ENCODE peak calls at places on chromosome 16, in four cellular contexts. One of them, this sample, is unnamed.

GRCh38 chr16:21727344-21727743 is 63.6 kb downstream of the OTOA start:
- DNase-seq in PC-3: no peak
- DNase-seq in mammary epithelial cell: no peak
- DNase-seq in fibroblast of lung: no peak
- DNase-seq in this sample: no peak

GRCh38 chr16:69477546-69477945 is 53.1 kb downstream of the CYB5B start:
- DNase-seq in PC-3: no peak
- DNase-seq in mammary epithelial cell: no peak
- DNase-seq in fibroblast of lung: peak; percentile 47
- DNase-seq in this sample: peak; percentile 17

GRCh38 chr16:69691980-69692911 is 34.1 kb downstream of the NQO1 start:
- DNase-seq in fibroblast of lung: no peak
- DNase-seq in PC-3: no peak
- DNase-seq in mammary epithelial cell: peak; percentile 81
- DNase-seq in this sample: peak; percentile 79

GRCh38 chr16:81650982-81651562 is 128.0 kb upstream of the PLCG2 start:
- DNase-seq in PC-3: no peak
- DNase-seq in mammary epithelial cell: no peak
- DNase-seq in fibroblast of lung: peak; percentile 60
- DNase-seq in this sample: no peak

GRCh38 chr16:11841026-11841425 is 10.3 kb downstream of the RSL1D1 start:
- DNase-seq in mammary epithelial cell: no peak
- DNase-seq in fibroblast of lung: no peak
- DNase-seq in PC-3: no peak
- DNase-seq in this sample: no peak

GRCh38 chr16:71347146-71347545 is 11.4 kb upstream of the CALB2 start:
- DNase-seq in fibroblast of lung: no peak
- DNase-seq in PC-3: no peak
- DNase-seq in mammary epithelial cell: no peak
- DNase-seq in this sample: no peak

GRCh38 chr16:1584926-1585487 is 26.9 kb downstream of the IFT140 start:
- DNase-seq in mammary epithelial cell: no peak
- DNase-seq in fibroblast of lung: no peak
- DNase-seq in PC-3: no peak
- DNase-seq in this sample: no peak

GRCh38 chr16:10405386-10405939 is 19.6 kb downstream of the ATF7IP2 start:
- DNase-seq in mammary epithelial cell: no peak
- DNase-seq in fibroblast of lung: no peak
- DNase-seq in PC-3: no peak
- DNase-seq in this sample: no peak

GRCh38 chr16:23843143-23843542 is 7.4 kb downstream of the PRKCB start:
- DNase-seq in fibroblast of lung: no peak
- DNase-seq in PC-3: no peak
- DNase-seq in mammary epithelial cell: no peak
- DNase-seq in this sample: no peak

GRCh38 chr16:65154321-65154720 is 32.5 kb upstream of the CDH11 start:
- DNase-seq in mammary epithelial cell: no peak
- DNase-seq in fibroblast of lung: no peak
- DNase-seq in PC-3: no peak
- DNase-seq in this sample: peak; percentile 13

GRCh38 chr16:12553191-12553590 is 250.5 kb downstream of the CPPED1 start:
- DNase-seq in fibroblast of lung: no peak
- DNase-seq in PC-3: no peak
- DNase-seq in mammary epithelial cell: peak; percentile 3
- DNase-seq in this sample: no peak

GRCh38 chr16:46620265-46621005 is 744 bp downstream of the SHCBP1 start:
- DNase-seq in fibroblast of lung: no peak
- DNase-seq in mammary epithelial cell: peak; percentile 17
- DNase-seq in PC-3: peak; percentile 20
- DNase-seq in this sample: peak; percentile 63

GRCh38 chr16:69181-69580 is 3.2 kb downstream of the RHBDF1 start:
- DNase-seq in PC-3: no peak
- DNase-seq in fibroblast of lung: no peak
- DNase-seq in mammary epithelial cell: no peak
- DNase-seq in this sample: no peak

GRCh38 chr16:19432429-19432828 is 14.7 kb downstream of the TMC5 start:
- DNase-seq in fibroblast of lung: no peak
- DNase-seq in mammary epithelial cell: peak; percentile 43
- DNase-seq in PC-3: peak; percentile 48
- DNase-seq in this sample: no peak

GRCh38 chr16:89700649-89701424 is 668 bp downstream of the SPATA2L start:
- DNase-seq in mammary epithelial cell: peak; percentile 69
- DNase-seq in PC-3: peak; percentile 57
- DNase-seq in fibroblast of lung: peak; percentile 15
- DNase-seq in this sample: peak; percentile 82

GRCh38 chr16:24748242-24748641 is 18.8 kb downstream of the TNRC6A start:
- DNase-seq in PC-3: peak; percentile 80
- DNase-seq in fibroblast of lung: peak; percentile 94
- DNase-seq in mammary epithelial cell: peak; percentile 88
- DNase-seq in this sample: peak; percentile 93

GRCh38 chr16:66427036-66427446 is at the start of gene BEAN1:
- DNase-seq in PC-3: peak; percentile 17
- DNase-seq in mammary epithelial cell: no peak
- DNase-seq in fibroblast of lung: no peak
- DNase-seq in this sample: peak; percentile 62

GRCh38 chr16:88651276-88651988 is 579 bp upstream of the CYBA start:
- DNase-seq in mammary epithelial cell: no peak
- DNase-seq in fibroblast of lung: no peak
- DNase-seq in PC-3: no peak
- DNase-seq in this sample: no peak

GRCh38 chr16:72836985-72837384 is 210.9 kb downstream of the ZFHX3 start:
- DNase-seq in mammary epithelial cell: no peak
- DNase-seq in PC-3: no peak
- DNase-seq in fibroblast of lung: no peak
- DNase-seq in this sample: no peak

GRCh38 chr16:75238132-75238852 is 13.1 kb downstream of the BCAR1 start:
- DNase-seq in mammary epithelial cell: no peak
- DNase-seq in PC-3: no peak
- DNase-seq in fibroblast of lung: peak; percentile 90
- DNase-seq in this sample: peak; percentile 98

GRCh38 chr16:65743558-65743957 is 621.7 kb upstream of the CDH11 start:
- DNase-seq in fibroblast of lung: no peak
- DNase-seq in mammary epithelial cell: no peak
- DNase-seq in PC-3: no peak
- DNase-seq in this sample: no peak

DNA sequence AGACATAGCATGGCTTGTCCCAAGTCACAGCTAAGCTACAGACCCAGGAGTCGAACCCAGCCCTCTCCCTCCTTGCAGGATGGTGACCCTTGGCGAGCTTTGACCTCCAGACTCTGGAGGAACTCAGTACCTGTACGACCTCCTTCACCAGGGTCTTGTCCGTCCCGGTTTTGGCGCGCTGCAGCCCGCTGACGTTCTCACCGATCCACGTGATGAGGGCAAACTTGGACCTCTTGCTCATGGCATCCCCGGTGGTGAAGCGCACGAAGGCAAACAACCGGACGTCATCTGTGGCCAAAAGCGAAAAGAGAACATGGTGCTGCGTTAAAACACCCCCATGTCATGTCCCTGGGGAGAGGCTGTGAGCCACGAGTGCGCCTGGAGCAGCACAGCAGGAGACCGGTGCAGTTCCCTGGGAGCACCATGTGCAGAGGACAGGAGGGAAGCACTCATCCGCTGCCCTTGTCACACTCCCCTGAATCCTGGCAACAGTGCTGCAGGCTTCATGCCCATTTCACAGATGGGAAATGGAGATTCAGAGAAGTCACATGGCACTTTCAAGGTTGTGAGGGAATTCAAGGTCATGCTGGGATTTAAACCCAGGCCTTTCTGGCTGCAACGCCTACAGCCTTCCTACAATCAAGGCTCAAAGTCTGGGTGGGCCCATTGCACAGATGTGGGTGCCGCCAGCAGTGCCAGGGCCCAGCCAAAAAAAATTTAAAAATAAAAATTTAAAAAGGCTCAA is 27.7 kb downstream of the COTL1 start:
- DNase-seq in mammary epithelial cell: no peak
- DNase-seq in fibroblast of lung: no peak
- DNase-seq in PC-3: no peak
- DNase-seq in this sample: no peak
- H3K9ac ChIP-seq in mammary epithelial cell: no peak overlapping the region
- H3K9ac ChIP-seq in fibroblast of lung: no peak overlapping the region
- H3K9ac ChIP-seq in PC-3: no peak overlapping the region
- H3K9ac ChIP-seq in this sample: no peak overlapping the region

GRCh38 chr16:86520317-86521210 is 10.2 kb downstream of the FOXF1 start:
- DNase-seq in mammary epithelial cell: no peak
- DNase-seq in fibroblast of lung: no peak
- DNase-seq in PC-3: no peak
- DNase-seq in this sample: no peak
- TF ChIP-seq EZH2 in mammary epithelial cell: no peak
- TF ChIP-seq EZH2 in fibroblast of lung: no peak
- TF ChIP-seq EZH2 in PC-3: no peak
- TF ChIP-seq EZH2 in this sample: no peak

DNA sequence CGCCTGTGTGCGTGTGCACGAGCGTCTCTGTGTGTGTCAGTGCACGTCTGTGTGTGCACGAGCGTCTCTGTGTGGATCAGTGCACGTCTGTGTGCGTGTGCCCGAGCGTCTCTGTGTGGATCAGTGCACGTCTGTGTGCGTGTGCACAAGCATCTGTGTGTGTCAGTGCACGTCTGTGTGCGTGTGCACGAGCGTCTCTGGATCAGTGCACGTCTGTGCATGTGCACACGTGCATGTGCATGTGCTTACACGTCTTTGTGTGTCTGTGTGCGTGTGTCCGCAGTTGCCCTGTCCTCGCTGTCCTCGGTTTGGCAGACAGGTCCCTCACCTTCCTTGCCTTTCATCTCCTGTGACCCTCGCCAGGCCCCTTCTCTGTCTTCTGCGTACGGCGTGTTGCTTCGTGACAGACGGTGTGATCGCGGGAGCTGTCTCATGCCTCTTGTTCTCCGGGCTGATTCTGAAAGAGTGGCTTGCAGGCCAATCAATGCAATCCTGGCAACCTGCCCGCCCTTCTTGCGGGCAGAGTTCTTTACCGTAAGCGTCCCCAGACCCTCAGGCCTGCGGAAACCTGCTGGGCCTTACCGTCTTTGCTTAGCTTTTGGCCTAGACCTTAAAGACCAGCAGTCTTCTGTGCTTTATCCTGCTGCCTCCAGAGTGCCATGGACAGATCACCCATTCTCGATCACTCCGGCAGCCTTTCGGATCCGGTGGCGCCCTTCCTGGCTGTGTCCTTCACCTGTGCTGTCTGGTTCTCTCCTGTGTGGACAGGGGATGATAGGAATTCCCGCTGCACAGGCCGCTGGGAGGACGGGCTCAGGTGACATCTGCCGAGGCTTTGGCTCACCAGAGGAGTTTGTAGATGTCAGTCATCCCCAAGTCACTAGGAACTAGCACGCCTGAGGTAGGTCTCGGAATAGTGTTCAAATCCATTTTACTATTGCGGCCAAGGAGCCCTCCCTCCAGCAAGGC is 18.5 kb downstream of the MLYCD start:
- DNase-seq in PC-3: no peak
- DNase-seq in fibroblast of lung: no peak
- DNase-seq in mammary epithelial cell: no peak
- DNase-seq in this sample: no peak
- H3K4me3 ChIP-seq in PC-3: no peak overlapping the region
- H3K4me3 ChIP-seq in fibroblast of lung: no peak overlapping the region
- H3K4me3 ChIP-seq in mammary epithelial cell: no peak overlapping the region
- H3K4me3 ChIP-seq in this sample: no peak overlapping the region

DNA sequence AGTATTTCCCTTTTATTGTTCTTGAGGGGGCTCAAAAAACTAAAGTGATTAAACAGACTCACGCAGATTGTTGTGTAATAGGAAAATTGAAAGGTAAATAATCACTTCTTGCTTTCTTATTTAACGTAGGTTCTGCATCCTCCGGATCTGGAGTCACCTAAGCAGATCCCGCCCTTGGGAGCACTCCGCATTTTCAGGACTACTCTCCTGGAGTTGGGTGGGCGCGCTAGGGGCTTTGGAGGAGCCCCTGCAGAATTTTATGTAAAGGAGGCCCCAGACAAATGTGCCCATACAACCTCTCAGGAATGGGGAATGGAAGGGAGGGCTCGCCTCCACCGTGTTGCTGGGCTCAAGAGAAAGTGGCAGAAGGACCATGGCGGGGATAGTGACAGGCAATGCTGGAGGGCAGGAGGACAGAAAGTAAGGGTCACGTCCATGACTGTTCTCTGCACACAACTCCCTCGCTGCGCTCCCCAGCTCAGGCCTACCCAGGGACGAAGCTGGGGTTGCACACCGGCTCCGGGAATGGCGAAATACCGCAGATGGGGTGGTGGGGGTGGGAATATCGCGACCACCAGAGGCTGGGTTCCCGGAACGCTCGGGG is 8.3 kb downstream of the MT2A start:
- DNase-seq in PC-3: no peak
- DNase-seq in fibroblast of lung: no peak
- DNase-seq in mammary epithelial cell: no peak
- DNase-seq in this sample: no peak
- H3K9ac ChIP-seq in PC-3: no peak overlapping the region
- H3K9ac ChIP-seq in fibroblast of lung: peak overlapping the region; percentile 36
- H3K9ac ChIP-seq in mammary epithelial cell: no peak overlapping the region
- H3K9ac ChIP-seq in this sample: peak overlapping the region; percentile 65

DNA sequence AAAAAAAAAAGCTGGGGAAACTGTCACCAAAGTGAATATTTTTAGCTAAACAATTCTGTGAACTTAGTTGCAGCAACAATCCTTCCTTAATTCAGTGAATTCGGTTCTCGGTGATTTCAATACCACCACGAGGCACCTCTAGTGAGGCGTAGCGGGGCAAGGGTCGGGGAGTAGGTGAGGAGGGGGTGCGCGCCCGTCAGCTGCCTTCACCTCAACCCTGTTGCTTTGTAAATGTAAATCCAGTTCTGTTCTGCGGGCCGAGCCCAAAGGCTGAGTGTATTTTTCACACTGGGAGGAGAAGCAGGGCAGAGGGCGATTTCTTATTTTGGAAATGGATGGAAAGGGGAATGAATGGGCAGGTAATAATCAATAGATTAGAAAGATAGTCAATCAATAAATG is 17.4 kb downstream of the SALL1 start:
- DNase-seq in mammary epithelial cell: no peak
- DNase-seq in PC-3: no peak
- DNase-seq in fibroblast of lung: no peak
- DNase-seq in this sample: no peak
- TF ChIP-seq EZH2 in mammary epithelial cell: no peak
- TF ChIP-seq EZH2 in PC-3: no peak
- TF ChIP-seq EZH2 in fibroblast of lung: no peak
- TF ChIP-seq EZH2 in this sample: no peak

GRCh38 chr16:85935391-85935956 is 36.5 kb downstream of the IRF8 start:
- DNase-seq in mammary epithelial cell: no peak
- DNase-seq in PC-3: no peak
- DNase-seq in fibroblast of lung: no peak
- DNase-seq in this sample: no peak
- H3K4me3 ChIP-seq in mammary epithelial cell: no peak overlapping the region
- H3K4me3 ChIP-seq in PC-3: no peak overlapping the region
- H3K4me3 ChIP-seq in fibroblast of lung: no peak overlapping the region
- H3K4me3 ChIP-seq in this sample: no peak overlapping the region

GRCh38 chr16:29900888-29901606 is 759 bp downstream of the ASPHD1 start:
- DNase-seq in PC-3: no peak
- DNase-seq in mammary epithelial cell: no peak
- DNase-seq in fibroblast of lung: no peak
- DNase-seq in this sample: peak; percentile 49
- H3K9ac ChIP-seq in PC-3: peak overlapping the region; percentile 52
- H3K9ac ChIP-seq in mammary epithelial cell: peak overlapping the region; percentile 21
- H3K9ac ChIP-seq in fibroblast of lung: peak overlapping the region; percentile 58
- H3K9ac ChIP-seq in this sample: peak overlapping the region; percentile 78

This sample was measured in GM23248.